ENCODE peak calls at places on chromosomes 16 and 17, in four cellular contexts. A is Caco-2; K is ovary; U is stimulated activated CD8-positive, alpha-beta memory T cell treated with anti-CD3 and anti-CD28 coated beads, Interleukin-7, amount 100 ng/mL, for 4 hours. S is an unnamed sample.

GRCh38 chr17:78839762-78840529 is 668 bp downstream of the USP36 start:
- DNase-seq in A (no peak), K (peak; percentile 62), U (peak; percentile 60), S (peak; percentile 15)

GRCh38 chr16:35193956-35194355 is 1734.5 kb downstream of the TP53TG3F start:
- DNase-seq in A (no peak), K (no peak), U (no peak), S (no peak)

GRCh38 chr17:43085489-43085888 is 39.7 kb downstream of the BRCA1 start:
- DNase-seq in A (no peak), K (no peak), U (no peak), S (no peak)

GRCh38 chr17:46777943-46778915 is 40.3 kb downstream of the WNT3 start:
- DNase-seq in A (no peak), K (no peak), U (no peak), S (no peak)

GRCh38 chr17:39792523-39793221 is 54.9 kb downstream of the GRB7 start:
- DNase-seq in A (no peak), K (no peak), U (no peak), S (no peak)

GRCh38 chr17:47246120-47246519 is 7.5 kb upstream of the ITGB3 start:
- DNase-seq in A (no peak), K (no peak), U (no peak), S (no peak)

GRCh38 chr17:37527249-37527851 is 37.7 kb downstream of the DUSP14 start:
- DNase-seq in A (peak; percentile 52), K (no peak), U (no peak), S (peak; percentile 12)

GRCh38 chr17:59771093-59771492 is 63.6 kb downstream of the VMP1 start:
- DNase-seq in A (no peak), K (no peak), U (no peak), S (no peak)

GRCh38 chr16:68386628-68387027 is 61.7 kb downstream of the SMPD3 start:
- DNase-seq in A (peak; percentile 82), K (no peak), U (no peak), S (peak; percentile 46)

GRCh38 chr16:71347146-71347545 is 11.4 kb upstream of the CALB2 start:
- DNase-seq in A (no peak), K (no peak), U (no peak), S (no peak)

GRCh38 chr16:11126389-11127072 is 129.5 kb downstream of the SOCS1 start:
- DNase-seq in A (no peak), K (no peak), U (no peak), S (no peak)

GRCh38 chr17:63826468-63827001 is 696 bp upstream of the PSMC5 start:
- DNase-seq in A (no peak), K (no peak), U (no peak), S (peak; percentile 21)

GRCh38 chr16:47037396-47037745 is 63.9 kb upstream of the DNAJA2 start:
- DNase-seq in A (no peak), K (peak; percentile 74), U (peak; percentile 6), S (no peak)

GRCh38 chr17:57295526-57296023 is 39.3 kb downstream of the MSI2 start:
- DNase-seq in A (no peak), K (no peak), U (no peak), S (no peak)

GRCh38 chr16:57446530-57447141 is 549 bp downstream of the CIAPIN1 start:
- DNase-seq in A (peak; percentile 51), K (no peak), U (peak; percentile 1), S (peak; percentile 7)

GRCh38 chr17:30476726-30477082 is 504 bp upstream of the GOSR1 start:
- DNase-seq in A (no peak), K (no peak), U (no peak), S (no peak)

GRCh38 chr16:53821487-53821886 is 117.5 kb downstream of the FTO start:
- DNase-seq in A (no peak), K (no peak), U (no peak), S (peak; percentile 84)

GRCh38 chr16:89354325-89354724 is 136.0 kb downstream of the ANKRD11 start:
- DNase-seq in A (no peak), K (no peak), U (no peak), S (no peak)

GRCh38 chr17:21287703-21288449 is 3.4 kb downstream of the MAP2K3 start:
- DNase-seq in A (no peak), K (peak; percentile 84), U (peak; percentile 97), S (peak; percentile 96)

GRCh38 chr17:70319516-70319915 is 150.2 kb downstream of the KCNJ2 start:
- DNase-seq in A (no peak), K (no peak), U (no peak), S (no peak)

GRCh38 chr17:6475411-6475810 is 31.2 kb downstream of the PIMREG start:
- DNase-seq in A (no peak), K (no peak), U (no peak), S (no peak)

GRCh38 chr17:76444518-76445311 is 8.2 kb downstream of the UBE2O start:
- DNase-seq in A (no peak), K (no peak), U (no peak), S (no peak)

GRCh38 chr16:31487720-31488629 is 5.1 kb downstream of the SLC5A2 start:
- DNase-seq in A (peak; percentile 78), K (peak; percentile 47), U (peak; percentile 59), S (no peak)

GRCh38 chr17:2805961-2806360 is 9.7 kb downstream of the RAP1GAP2 start:
- DNase-seq in A (no peak), K (no peak), U (no peak), S (no peak)

GRCh38 chr17:47323382-47324223 is at the start of gene EFCAB13:
- DNase-seq in A (peak; percentile 96), K (peak; percentile 89), U (peak; percentile 73), S (peak; percentile 84)

GRCh38 chr16:67226804-67227566 is at the start of gene TMEM208:
- DNase-seq in A (peak; percentile 100), K (peak; percentile 98), U (peak; percentile 96), S (peak; percentile 93)

GRCh38 chr16:85842848-85843247 is 43.4 kb downstream of the COX4I1 start:
- DNase-seq in A (no peak), K (no peak), U (no peak), S (no peak)

GRCh38 chr16:81937305-81938038 is 73.8 kb downstream of the SDR42E1 start:
- DNase-seq in A (no peak), K (no peak), U (no peak), S (no peak)

GRCh38 chr16:2483160-2483559 is 8.2 kb downstream of the TBC1D24 start:
- DNase-seq in A (no peak), K (no peak), U (no peak), S (no peak)

GRCh38 chr17:41404024-41404651 is 6.7 kb upstream of the KRT31 start:
- DNase-seq in A (no peak), K (no peak), U (peak; percentile 7), S (peak; percentile 97)

GRCh38 chr16:58741166-58741565 is 7.0 kb upstream of the GOT2 start:
- DNase-seq in A (no peak), K (no peak), U (no peak), S (no peak)

GRCh38 chr17:17228521-17229279 is 8.3 kb downstream of the FLCN start:
- DNase-seq in A (no peak), K (no peak), U (no peak), S (no peak)

GRCh38 chr17:75590849-75591721 is 3.5 kb downstream of the MYO15B start:
- DNase-seq in A (no peak), K (no peak), U (no peak), S (no peak)

GRCh38 chr16:75319513-75320401 is 68.3 kb upstream of the BCAR1 start:
- DNase-seq in A (no peak), K (no peak), U (no peak), S (no peak)

GRCh38 chr17:75146597-75146996 is 7.7 kb downstream of the JPT1 start:
- DNase-seq in A (no peak), K (no peak), U (no peak), S (no peak)

GRCh38 chr17:65467156-65467555 is 94.3 kb downstream of the AXIN2 start:
- DNase-seq in A (no peak), K (no peak), U (no peak), S (no peak)

GRCh38 chr16:50718761-50719400 is 23.0 kb upstream of the CYLD start:
- DNase-seq in A (no peak), K (no peak), U (no peak), S (peak; percentile 65)

GRCh38 chr17:48647103-48647963 is 21.2 kb upstream of the HOXB9 start:
- DNase-seq in A (peak; percentile 73), K (no peak), U (no peak), S (no peak)

GRCh38 chr16:49510141-49510540 is 136.5 kb downstream of the C16orf78 start:
- DNase-seq in A (no peak), K (no peak), U (no peak), S (no peak)